ENCODE peak calls at places on chromosomes 1 and 21, in seven cellular contexts. S is gastrocnemius medialis, F is HS-5, P is NCI-H226, D is M059J, Z is astrocyte of the cerebellum, O is tibial artery. G is an unnamed sample.

GRCh38 chr1:8816831-8817412 is 518 bp downstream of the RERE start:
- DNase-seq in S (peak), F (no peak), P (no peak), D (peak), Z (no peak), O (no peak), G (peak)

GRCh38 chr21:25369524-25370300 is 237.6 kb downstream of the MRPL39 start:
- DNase-seq in S (no peak), F (peak), P (peak), D (peak), Z (peak), O (no peak), G (no peak)

GRCh38 chr1:153688736-153689328 is 10.3 kb downstream of the NPR1 start:
- DNase-seq in S (no peak), F (no peak), P (no peak), D (no peak), Z (no peak), O (no peak), G (no peak)

GRCh38 chr1:232014941-232015340 is 388.4 kb downstream of the DISC1 start:
- DNase-seq in S (no peak), F (no peak), P (no peak), D (no peak), Z (no peak), O (no peak), G (no peak)

GRCh38 chr1:199684686-199685273 is 342.7 kb upstream of the NR5A2 start:
- DNase-seq in S (no peak), F (peak), P (peak), D (peak), Z (peak), O (no peak), G (no peak)

GRCh38 chr1:9207086-9207485 is 27.5 kb upstream of the H6PD start:
- DNase-seq in S (no peak), F (peak), P (no peak), D (peak), Z (no peak), O (no peak), G (no peak)

GRCh38 chr1:40657046-40657445 is 8.4 kb downstream of the RIMS3 start:
- DNase-seq in S (no peak), F (no peak), P (no peak), D (no peak), Z (no peak), O (no peak), G (no peak)

GRCh38 chr1:43074244-43074643 is 97.8 kb downstream of the EBNA1BP2 start:
- DNase-seq in S (no peak), F (no peak), P (no peak), D (peak), Z (no peak), O (no peak), G (no peak)

GRCh38 chr21:31220567-31220966 is 123.5 kb downstream of the TIAM1 start:
- DNase-seq in S (no peak), F (no peak), P (no peak), D (no peak), Z (no peak), O (no peak), G (no peak)

GRCh38 chr1:86502721-86503430 is 34.1 kb downstream of the CLCA1 start:
- DNase-seq in S (no peak), F (no peak), P (peak), D (peak), Z (no peak), O (no peak), G (no peak)

GRCh38 chr1:55512467-55512866 is 297.3 kb upstream of the USP24 start:
- DNase-seq in S (no peak), F (no peak), P (no peak), D (no peak), Z (no peak), O (no peak), G (no peak)

GRCh38 chr1:84871181-84871580 is 21.8 kb downstream of the LPAR3 start:
- DNase-seq in S (no peak), F (no peak), P (no peak), D (no peak), Z (no peak), O (no peak), G (no peak)

GRCh38 chr1:153570874-153571273 is 5.2 kb upstream of the S100A2 start:
- DNase-seq in S (no peak), F (no peak), P (no peak), D (no peak), Z (no peak), O (no peak), G (no peak)

GRCh38 chr1:235101558-235102258 is 26.9 kb downstream of the TOMM20 start:
- DNase-seq in S (no peak), F (no peak), P (no peak), D (no peak), Z (no peak), O (no peak), G (no peak)

GRCh38 chr1:23217421-23218115 is at the start of gene HTR1D:
- DNase-seq in S (no peak), F (no peak), P (no peak), D (no peak), Z (no peak), O (no peak), G (no peak)

GRCh38 chr1:34864759-34865158 is 5.2 kb upstream of the SMIM12 start:
- DNase-seq in S (no peak), F (no peak), P (no peak), D (no peak), Z (no peak), O (no peak), G (no peak)

GRCh38 chr1:109171646-109172045 is 42.1 kb upstream of the SARS1 start:
- DNase-seq in S (no peak), F (no peak), P (no peak), D (no peak), Z (no peak), O (no peak), G (no peak)

GRCh38 chr1:207309775-207310273 is 11.7 kb upstream of the CD55 start:
- DNase-seq in S (peak), F (peak), P (peak), D (peak), Z (peak), O (no peak), G (peak)

GRCh38 chr1:229086091-229086490 is 184.8 kb upstream of the RAB4A start:
- DNase-seq in S (no peak), F (no peak), P (no peak), D (no peak), Z (no peak), O (no peak), G (no peak)

GRCh38 chr1:177710973-177711372 is 258.9 kb downstream of the SEC16B start:
- DNase-seq in S (no peak), F (no peak), P (no peak), D (no peak), Z (no peak), O (no peak), G (no peak)

GRCh38 chr1:28855046-28855445 is 43.1 kb downstream of the OPRD1 start:
- DNase-seq in S (no peak), F (no peak), P (no peak), D (no peak), Z (no peak), O (no peak), G (no peak)

GRCh38 chr1:240888039-240888786 is 276.3 kb upstream of the GREM2 start:
- DNase-seq in S (no peak), F (no peak), P (no peak), D (peak), Z (no peak), O (no peak), G (no peak)

GRCh38 chr1:160373696-160374095 is 6.8 kb downstream of the NHLH1 start:
- DNase-seq in S (no peak), F (no peak), P (no peak), D (no peak), Z (no peak), O (no peak), G (no peak)

GRCh38 chr1:226973371-226973897 is 33.3 kb downstream of the COQ8A start:
- DNase-seq in S (peak), F (no peak), P (no peak), D (no peak), Z (no peak), O (peak), G (peak)

GRCh38 chr1:34906756-34907155 is 22.7 kb downstream of the DLGAP3 start:
- DNase-seq in S (no peak), F (no peak), P (no peak), D (no peak), Z (no peak), O (no peak), G (no peak)

GRCh38 chr1:50481142-50481736 is 58.0 kb upstream of the DMRTA2 start:
- DNase-seq in S (no peak), F (no peak), P (no peak), D (no peak), Z (no peak), O (no peak), G (no peak)

GRCh38 chr1:169941982-169942830 is 48.5 kb upstream of the SCYL3 start:
- DNase-seq in S (no peak), F (no peak), P (no peak), D (peak), Z (peak), O (no peak), G (no peak)

GRCh38 chr1:58888776-58889341 is 105.0 kb upstream of the JUN start:
- DNase-seq in S (no peak), F (no peak), P (no peak), D (peak), Z (no peak), O (no peak), G (no peak)

GRCh38 chr1:201358596-201358995 is 18.9 kb downstream of the TNNT2 start:
- DNase-seq in S (no peak), F (no peak), P (no peak), D (peak), Z (no peak), O (no peak), G (peak)

GRCh38 chr21:14076143-14076806 is 134.5 kb downstream of the LIPI start:
- DNase-seq in S (no peak), F (no peak), P (no peak), D (no peak), Z (no peak), O (no peak), G (no peak)

GRCh38 chr1:9753121-9753531 is 70.6 kb downstream of the CLSTN1 start:
- DNase-seq in S (no peak), F (peak), P (peak), D (peak), Z (peak), O (no peak), G (peak)

G was measured in psoas muscle.